ENCODE peak calls at places on chromosome 1, in six cellular contexts. P is neural progenitor cell; G is fibroblast of lung; A is stomach; V is CD4-positive, CD25-positive, alpha-beta regulatory T cell; M is fibroblast of pulmonary artery. Y is an unnamed sample.

GRCh38 chr1:223180803-223181321 is 37.8 kb upstream of the TLR5 start:
- DNase-seq in G (peak), V (peak), M (peak), P (no peak), A (no peak), Y (no peak)

GRCh38 chr1:186531561-186532165 is 70.7 kb upstream of the PDC start:
- DNase-seq in V (no peak), P (no peak), G (no peak), A (no peak), M (peak), Y (no peak)

GRCh38 chr1:17874665-17875064 is 119.5 kb downstream of the ACTL8 start:
- DNase-seq in V (no peak), A (no peak), M (peak), P (peak), G (peak), Y (no peak)

GRCh38 chr1:206608108-206608698 is 4.1 kb downstream of the EIF2D start:
- DNase-seq in P (peak), G (peak), V (peak), M (peak), A (peak), Y (peak)

GRCh38 chr1:22053018-22053860 is 730 bp downstream of the CDC42 start:
- DNase-seq in V (peak), A (peak), P (peak), M (peak), G (peak), Y (peak)

GRCh38 chr1:29503441-29503840 is 267.1 kb downstream of the PTPRU start:
- DNase-seq in G (no peak), M (no peak), V (no peak), P (no peak), A (peak), Y (no peak)

GRCh38 chr1:205963352-205963751 is 20.1 kb upstream of the SLC26A9 start:
- DNase-seq in A (no peak), M (peak), V (no peak), G (peak), P (no peak), Y (no peak)

GRCh38 chr1:68814067-68814466 is 317.2 kb upstream of the DEPDC1 start:
- DNase-seq in G (no peak), P (no peak), A (no peak), V (no peak), M (no peak), Y (no peak)

GRCh38 chr1:61450454-61451213 is 274.3 kb downstream of the TM2D1 start:
- DNase-seq in M (peak), A (no peak), G (no peak), V (no peak), P (no peak), Y (no peak)

GRCh38 chr1:6441586-6441985 is 17.0 kb downstream of the ESPN start:
- DNase-seq in P (no peak), V (no peak), A (no peak), M (no peak), G (no peak), Y (no peak)

GRCh38 chr1:6444377-6444776 is 19.8 kb downstream of the ESPN start:
- DNase-seq in G (no peak), M (no peak), V (no peak), P (no peak), A (no peak), Y (no peak)

GRCh38 chr1:6438047-6438525 is 13.5 kb downstream of the ESPN start:
- DNase-seq in M (peak), G (peak), P (peak), V (peak), A (peak), Y (peak)

GRCh38 chr1:6443339-6444115 is 19.0 kb downstream of the ESPN start:
- DNase-seq in A (no peak), V (no peak), P (no peak), G (no peak), M (no peak), Y (no peak)

DNA sequence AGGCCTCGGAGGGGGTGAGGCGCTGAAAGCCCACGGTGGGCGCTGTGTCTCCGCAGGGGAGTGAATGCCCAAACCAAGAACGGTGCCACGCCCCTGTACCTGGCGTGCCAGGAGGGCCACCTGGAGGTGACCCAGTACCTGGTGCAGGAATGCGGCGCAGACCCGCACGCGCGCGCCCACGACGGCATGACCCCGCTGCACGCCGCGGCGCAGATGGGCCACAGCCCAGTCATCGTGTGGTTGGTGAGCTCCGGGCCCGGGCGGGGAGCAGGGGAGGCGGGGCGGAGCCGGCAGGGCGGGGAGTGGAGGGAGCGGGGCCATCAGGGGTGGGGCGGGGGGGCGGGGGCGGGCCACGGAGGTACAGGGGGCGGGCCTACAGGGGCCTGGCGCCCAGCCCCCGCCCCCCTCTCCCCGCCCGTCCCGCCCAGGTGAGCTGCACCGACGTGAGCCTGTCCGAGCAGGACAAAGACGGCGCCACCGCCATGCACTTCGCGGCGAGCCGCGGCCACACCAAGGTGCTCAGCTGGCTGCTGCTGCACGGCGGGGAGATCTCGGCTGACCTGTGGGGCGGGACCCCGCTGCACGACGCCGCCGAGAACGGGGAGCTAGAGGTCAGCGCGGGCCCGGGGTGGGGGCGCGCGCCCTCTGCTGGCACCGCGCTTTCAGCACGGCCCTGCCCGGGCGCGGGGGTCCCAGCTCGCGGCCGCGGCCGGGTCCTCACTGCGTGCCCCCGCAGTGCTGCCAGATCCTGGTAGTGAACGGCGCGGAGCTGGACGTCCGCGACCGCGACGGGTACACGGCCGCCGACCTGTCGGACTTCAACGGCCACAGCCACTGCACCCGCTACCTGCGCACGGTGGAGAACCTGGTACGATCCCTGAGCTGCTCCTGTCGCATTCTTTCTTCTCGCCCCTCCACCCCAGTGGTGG is 15.9 kb downstream of the ESPN start:
- DNase-seq in P (peak), M (no peak), V (peak), A (peak), G (peak), Y (peak)
- H3K4me3 ChIP-seq in P (peak), M (no peak), V (no peak), A (peak), G (no peak), Y (peak)

DNA sequence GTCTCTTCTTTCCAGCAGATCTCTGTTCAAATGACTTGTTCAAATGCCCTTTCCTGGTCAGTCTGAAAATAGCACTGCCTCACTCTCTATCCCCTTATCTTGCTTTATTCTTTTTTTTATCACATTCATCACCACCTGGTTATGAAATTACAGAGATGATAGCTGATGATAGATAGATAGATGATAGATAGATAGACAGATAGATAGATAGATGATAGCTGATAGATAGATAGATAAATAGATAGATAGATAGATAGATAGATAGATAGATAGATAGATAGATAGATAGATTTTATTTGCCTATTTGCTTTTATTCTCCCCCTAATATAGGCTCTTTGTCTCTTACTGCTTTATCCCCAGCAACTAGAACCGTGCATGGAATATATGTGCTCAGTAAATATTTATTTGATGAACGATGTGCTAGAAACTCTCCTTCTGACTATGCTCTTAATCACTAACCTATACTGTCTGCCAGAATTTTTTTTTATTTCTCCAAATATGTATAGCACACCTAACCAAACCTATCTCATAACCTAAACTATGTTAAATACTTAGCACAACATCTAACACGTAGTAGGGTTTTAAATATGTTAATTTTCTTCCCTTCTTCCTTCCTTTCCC is 372.8 kb upstream of the DUSP10 start:
- DNase-seq in A (no peak), P (no peak), G (no peak), M (no peak), V (no peak), Y (no peak)
- H3K4me3 ChIP-seq in A (no peak), P (no peak), G (no peak), M (no peak), V (no peak), Y (no peak)

GRCh38 chr1:12170263-12170671 is 3.5 kb downstream of the TNFRSF1B start:
- DNase-seq in V (peak), G (no peak), M (no peak), A (peak), P (no peak), Y (no peak)

GRCh38 chr1:12166834-12167492 is at the start of gene TNFRSF1B:
- DNase-seq in M (peak), G (no peak), V (peak), A (peak), P (peak), Y (no peak)

GRCh38 chr1:12167493-12168429 is 970 bp downstream of the TNFRSF1B start:
- DNase-seq in G (no peak), M (no peak), A (no peak), P (no peak), V (peak), Y (no peak)

GRCh38 chr1:12169442-12170135 is 2.8 kb downstream of the TNFRSF1B start:
- DNase-seq in P (no peak), V (peak), G (no peak), M (no peak), A (no peak), Y (no peak)

DNA sequence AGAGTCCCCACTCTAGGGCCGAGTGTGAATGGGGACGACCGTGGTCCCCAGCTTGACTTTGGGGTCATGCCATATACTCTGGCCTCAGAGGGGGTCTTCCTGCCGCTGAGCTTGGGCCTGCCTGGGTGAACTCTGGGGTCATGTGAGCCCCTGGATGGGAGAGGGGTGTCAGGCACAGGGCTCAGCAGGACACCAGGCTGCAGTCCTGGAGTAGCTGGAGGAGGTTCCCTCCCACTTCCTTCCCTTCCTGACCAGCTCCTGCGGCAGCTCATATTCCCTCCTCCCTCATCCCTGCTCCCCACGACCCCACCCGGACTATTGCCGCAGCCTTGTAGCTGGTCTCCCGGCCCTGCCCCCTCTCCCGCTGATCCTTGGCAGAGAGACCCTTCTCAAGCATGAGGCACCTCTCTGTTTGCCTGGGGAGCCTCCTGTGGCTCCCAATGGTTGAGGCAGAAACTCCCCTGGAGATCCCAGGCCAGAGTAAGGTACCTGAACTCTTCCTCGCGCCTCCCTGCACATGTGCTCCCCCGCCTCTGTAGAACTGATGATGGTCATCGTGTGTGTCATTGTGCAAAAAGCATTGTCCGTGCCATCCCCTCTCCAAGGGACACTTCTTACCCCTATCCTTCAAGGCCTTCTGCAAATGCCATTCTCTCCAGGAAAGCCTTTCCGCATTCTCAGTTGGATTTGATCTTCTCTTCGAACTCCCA is 1.8 kb downstream of the TNFRSF1B start:
- DNase-seq in P (peak), M (peak), G (no peak), V (peak), A (no peak), Y (no peak)
- H3K4me3 ChIP-seq in P (no peak), M (peak), G (peak), V (peak), A (peak), Y (no peak)

DNA sequence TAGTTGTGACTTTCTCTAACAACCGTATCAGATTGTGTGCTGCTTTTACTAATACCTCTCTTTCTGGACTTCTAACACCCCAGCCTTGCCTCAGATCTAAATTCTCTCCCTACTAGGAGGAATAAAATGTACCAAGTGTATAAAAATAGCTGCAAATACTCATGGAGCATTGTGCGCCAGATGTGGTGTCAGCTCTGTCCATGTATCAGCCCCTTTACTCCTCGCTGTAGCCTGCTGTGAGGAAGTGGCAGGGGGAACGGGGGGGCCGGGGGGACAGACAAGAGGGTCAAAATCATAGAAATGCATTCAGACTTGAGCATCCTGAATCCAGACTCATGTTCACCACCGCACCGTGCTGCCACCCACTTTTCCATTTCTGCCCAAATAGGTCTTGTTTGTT is 76.2 kb downstream of the UBE4B start:
- DNase-seq in A (no peak), P (no peak), M (no peak), V (no peak), G (no peak), Y (no peak)
- H3K4me3 ChIP-seq in A (no peak), P (no peak), M (no peak), V (no peak), G (no peak), Y (no peak)

DNA sequence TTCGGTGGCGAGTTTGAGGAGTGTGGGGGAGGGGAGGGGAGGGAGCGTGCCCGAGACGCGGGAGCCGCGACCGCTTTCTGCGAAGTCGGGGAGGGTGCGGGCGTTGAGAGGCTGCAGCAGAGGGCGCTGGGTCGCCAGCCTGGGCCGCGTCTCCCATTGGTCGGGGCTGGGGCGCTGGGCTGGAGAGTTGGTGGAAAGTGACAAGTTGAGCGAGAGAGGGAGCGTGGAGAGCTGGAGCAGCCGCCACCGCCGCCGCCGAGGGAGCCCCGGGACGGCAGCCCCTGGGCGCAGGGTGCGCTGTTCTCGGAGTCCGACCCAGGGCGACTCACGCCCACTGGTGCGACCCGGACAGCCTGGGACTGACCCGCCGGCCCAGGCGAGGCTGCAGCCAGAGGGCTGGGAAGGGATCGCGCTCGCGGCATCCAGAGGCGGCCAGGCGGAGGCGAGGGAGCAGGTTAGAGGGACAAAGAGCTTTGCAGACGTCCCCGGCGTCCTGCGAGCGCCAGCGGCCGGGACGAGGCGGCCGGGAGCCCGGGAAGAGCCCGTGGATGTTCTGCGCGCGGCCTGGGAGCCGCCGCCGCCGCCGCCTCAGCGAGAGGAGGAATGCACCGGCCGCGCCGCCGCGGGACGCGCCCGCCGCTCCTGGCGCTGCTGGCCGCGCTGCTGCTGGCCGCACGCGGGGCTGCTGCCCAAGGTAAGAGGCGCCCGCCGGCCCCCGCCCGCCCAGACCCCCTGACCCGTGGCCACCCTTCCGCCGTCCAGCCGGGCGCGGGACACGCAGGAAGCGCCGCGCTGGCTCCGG is at the start of gene ROR1:
- DNase-seq in M (peak), A (peak), P (peak), V (peak), G (peak), Y (peak)
- H3K4me3 ChIP-seq in M (peak), A (peak), P (peak), V (no peak), G (peak), Y (no peak)

GRCh38 chr1:214295934-214296333 is 15.0 kb downstream of the SMYD2 start:
- DNase-seq in G (no peak), V (no peak), M (no peak), P (no peak), A (no peak), Y (no peak)

GRCh38 chr1:214289574-214290272 is 8.8 kb downstream of the SMYD2 start:
- DNase-seq in V (no peak), G (no peak), P (no peak), M (peak), A (no peak), Y (no peak)

GRCh38 chr1:214287884-214288283 is 6.9 kb downstream of the SMYD2 start:
- DNase-seq in V (no peak), A (no peak), P (no peak), M (no peak), G (no peak), Y (no peak)

GRCh38 chr1:214290399-214291037 is 9.6 kb downstream of the SMYD2 start:
- DNase-seq in G (no peak), A (no peak), M (peak), V (no peak), P (no peak), Y (no peak)

GRCh38 chr1:214292317-214292716 is 11.4 kb downstream of the SMYD2 start:
- DNase-seq in P (no peak), M (no peak), A (no peak), G (peak), V (no peak), Y (no peak)
- H3K4me3 ChIP-seq in P (no peak), M (no peak), A (no peak), G (no peak), V (no peak), Y (no peak)

DNA sequence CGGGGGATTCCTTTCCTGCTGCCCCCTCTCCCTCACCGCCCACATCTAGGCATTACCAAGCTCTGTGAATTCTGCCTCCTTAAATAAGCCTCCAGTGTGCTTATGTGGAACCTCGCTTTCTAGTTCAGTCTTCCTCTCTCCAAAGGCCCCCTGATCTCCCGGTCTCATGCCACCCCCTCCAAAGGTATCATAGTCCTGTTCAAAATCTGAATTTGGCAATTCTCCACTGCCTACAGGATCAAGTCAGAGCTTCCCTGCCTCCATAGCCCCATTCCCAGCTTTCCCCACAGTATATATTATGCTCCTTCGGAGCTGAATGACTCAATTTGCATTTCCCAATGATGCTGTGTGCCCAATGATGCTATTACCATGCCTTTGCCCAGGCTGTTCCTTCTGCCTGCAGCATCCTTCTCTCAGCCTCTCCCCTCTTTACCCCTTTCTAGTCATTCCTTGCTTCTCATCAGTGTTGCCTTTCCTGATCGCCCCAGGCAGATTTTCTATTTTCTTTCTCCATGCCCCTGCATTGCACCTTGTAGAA is 1.7 kb downstream of the AZIN2 start:
- DNase-seq in G (peak), A (no peak), P (no peak), V (no peak), M (no peak), Y (no peak)
- H3K4me3 ChIP-seq in G (no peak), A (no peak), P (no peak), V (no peak), M (no peak), Y (no peak)

Y was measured in Jurkat, Clone E6-1.